ENCODE peak calls at places on chromosomes 2 and 18, in eight cellular contexts. One of them, this sample, is unnamed.

GRCh38 chr2:74499269-74499939 is at the start of gene LBX2:
- DNase-seq in endodermal cell: peak; percentile 84
- DNase-seq in CD8-positive, alpha-beta T cell: no peak
- DNase-seq in tibial nerve: no peak
- DNase-seq in body of pancreas: no peak
- DNase-seq in cardiac fibroblast: peak; percentile 33
- DNase-seq in fibroblast of pulmonary artery: peak; percentile 20
- DNase-seq in HFFc6: no peak
- DNase-seq in this sample: no peak

GRCh38 chr2:3470166-3470651 is 49.1 kb downstream of the ADI1 start:
- DNase-seq in fibroblast of pulmonary artery: peak; percentile 95
- DNase-seq in HFFc6: peak; percentile 88
- DNase-seq in CD8-positive, alpha-beta T cell: no peak
- DNase-seq in endodermal cell: no peak
- DNase-seq in cardiac fibroblast: peak; percentile 96
- DNase-seq in body of pancreas: peak; percentile 43
- DNase-seq in tibial nerve: peak; percentile 80
- DNase-seq in this sample: no peak

GRCh38 chr2:210593166-210593565 is 36.8 kb downstream of the CPS1 start:
- DNase-seq in fibroblast of pulmonary artery: peak; percentile 5
- DNase-seq in HFFc6: no peak
- DNase-seq in CD8-positive, alpha-beta T cell: no peak
- DNase-seq in cardiac fibroblast: no peak
- DNase-seq in body of pancreas: no peak
- DNase-seq in tibial nerve: no peak
- DNase-seq in endodermal cell: no peak
- DNase-seq in this sample: no peak

GRCh38 chr2:111122631-111123421 is 2.1 kb downstream of the BCL2L11 start:
- DNase-seq in HFFc6: peak; percentile 42
- DNase-seq in tibial nerve: peak; percentile 71
- DNase-seq in body of pancreas: peak; percentile 83
- DNase-seq in CD8-positive, alpha-beta T cell: peak; percentile 34
- DNase-seq in endodermal cell: peak; percentile 91
- DNase-seq in fibroblast of pulmonary artery: peak; percentile 93
- DNase-seq in cardiac fibroblast: peak; percentile 93
- DNase-seq in this sample: no peak

GRCh38 chr2:102418421-102418961 is 4.5 kb upstream of the IL18RAP start:
- DNase-seq in endodermal cell: no peak
- DNase-seq in fibroblast of pulmonary artery: peak; percentile 35
- DNase-seq in cardiac fibroblast: peak; percentile 29
- DNase-seq in body of pancreas: no peak
- DNase-seq in tibial nerve: no peak
- DNase-seq in HFFc6: no peak
- DNase-seq in CD8-positive, alpha-beta T cell: no peak
- DNase-seq in this sample: no peak

GRCh38 chr18:60090170-60090569 is 190.4 kb downstream of the PMAIP1 start:
- DNase-seq in endodermal cell: no peak
- DNase-seq in cardiac fibroblast: peak; percentile 8
- DNase-seq in HFFc6: no peak
- DNase-seq in fibroblast of pulmonary artery: peak; percentile 23
- DNase-seq in CD8-positive, alpha-beta T cell: no peak
- DNase-seq in tibial nerve: no peak
- DNase-seq in body of pancreas: no peak
- DNase-seq in this sample: no peak

GRCh38 chr2:199484927-199485326 is 27.2 kb upstream of the SATB2 start:
- DNase-seq in tibial nerve: no peak
- DNase-seq in endodermal cell: peak; percentile 74
- DNase-seq in body of pancreas: no peak
- DNase-seq in HFFc6: peak; percentile 18
- DNase-seq in cardiac fibroblast: no peak
- DNase-seq in CD8-positive, alpha-beta T cell: no peak
- DNase-seq in fibroblast of pulmonary artery: no peak
- DNase-seq in this sample: no peak

GRCh38 chr18:10792181-10792580 is 266.4 kb downstream of the NAPG start:
- DNase-seq in CD8-positive, alpha-beta T cell: no peak
- DNase-seq in HFFc6: no peak
- DNase-seq in cardiac fibroblast: peak; percentile 34
- DNase-seq in tibial nerve: no peak
- DNase-seq in endodermal cell: no peak
- DNase-seq in fibroblast of pulmonary artery: peak; percentile 33
- DNase-seq in body of pancreas: no peak
- DNase-seq in this sample: no peak

GRCh38 chr2:12755384-12755783 is 38.6 kb downstream of the TRIB2 start:
- DNase-seq in endodermal cell: peak; percentile 10
- DNase-seq in cardiac fibroblast: no peak
- DNase-seq in fibroblast of pulmonary artery: no peak
- DNase-seq in HFFc6: no peak
- DNase-seq in body of pancreas: no peak
- DNase-seq in tibial nerve: no peak
- DNase-seq in CD8-positive, alpha-beta T cell: no peak
- DNase-seq in this sample: no peak

GRCh38 chr18:53117851-53118250 is 777.9 kb downstream of the DCC start:
- DNase-seq in CD8-positive, alpha-beta T cell: no peak
- DNase-seq in HFFc6: no peak
- DNase-seq in tibial nerve: no peak
- DNase-seq in body of pancreas: no peak
- DNase-seq in endodermal cell: no peak
- DNase-seq in cardiac fibroblast: no peak
- DNase-seq in fibroblast of pulmonary artery: no peak
- DNase-seq in this sample: no peak

DNA sequence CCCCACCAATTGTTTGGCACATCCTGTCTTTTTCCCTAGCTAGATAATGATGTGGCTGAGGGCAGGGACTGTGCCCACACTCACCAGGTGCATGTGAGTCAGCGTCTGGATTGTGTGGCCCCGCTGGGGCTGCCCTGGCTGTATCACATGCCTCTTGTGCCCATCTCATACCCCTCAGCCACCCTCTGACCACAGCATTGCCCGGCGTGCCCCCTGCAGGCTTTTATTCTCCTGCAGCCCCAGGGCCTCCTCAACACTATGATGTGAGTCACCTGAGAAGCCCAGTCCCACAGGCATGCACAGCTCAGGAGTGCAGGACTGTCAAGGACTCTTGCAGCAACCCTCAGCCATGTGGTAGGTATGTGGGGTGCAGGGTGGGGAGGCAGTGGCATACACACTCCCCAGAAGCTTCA is 14.8 kb upstream of the STEAP3 start:
- DNase-seq in fibroblast of pulmonary artery: no peak
- DNase-seq in HFFc6: no peak
- DNase-seq in tibial nerve: no peak
- DNase-seq in cardiac fibroblast: no peak
- DNase-seq in CD8-positive, alpha-beta T cell: no peak
- DNase-seq in body of pancreas: no peak
- DNase-seq in endodermal cell: no peak
- DNase-seq in this sample: no peak
- TF ChIP-seq CTCF in fibroblast of pulmonary artery: no peak
- TF ChIP-seq CTCF in HFFc6: peak; percentile 22
- TF ChIP-seq CTCF in tibial nerve: no peak
- TF ChIP-seq CTCF in cardiac fibroblast: no peak
- TF ChIP-seq CTCF in CD8-positive, alpha-beta T cell: no peak
- TF ChIP-seq CTCF in body of pancreas: no peak
- TF ChIP-seq CTCF in endodermal cell: no peak
- TF ChIP-seq CTCF in this sample: no peak

GRCh38 chr2:27102329-27102728 is 15.8 kb downstream of the KHK start:
- DNase-seq in endodermal cell: no peak
- DNase-seq in tibial nerve: no peak
- DNase-seq in body of pancreas: no peak
- DNase-seq in CD8-positive, alpha-beta T cell: no peak
- DNase-seq in fibroblast of pulmonary artery: no peak
- DNase-seq in HFFc6: no peak
- DNase-seq in cardiac fibroblast: no peak
- DNase-seq in this sample: no peak

GRCh38 chr2:27099334-27099955 is 12.9 kb downstream of the KHK start:
- DNase-seq in body of pancreas: no peak
- DNase-seq in endodermal cell: no peak
- DNase-seq in HFFc6: no peak
- DNase-seq in CD8-positive, alpha-beta T cell: no peak
- DNase-seq in tibial nerve: no peak
- DNase-seq in cardiac fibroblast: no peak
- DNase-seq in fibroblast of pulmonary artery: no peak
- DNase-seq in this sample: no peak

GRCh38 chr2:27097341-27097740 is 10.8 kb downstream of the KHK start:
- DNase-seq in cardiac fibroblast: no peak
- DNase-seq in endodermal cell: no peak
- DNase-seq in body of pancreas: no peak
- DNase-seq in CD8-positive, alpha-beta T cell: no peak
- DNase-seq in HFFc6: no peak
- DNase-seq in fibroblast of pulmonary artery: no peak
- DNase-seq in tibial nerve: no peak
- DNase-seq in this sample: no peak

GRCh38 chr2:27096748-27097297 is 10.3 kb downstream of the KHK start:
- DNase-seq in fibroblast of pulmonary artery: no peak
- DNase-seq in cardiac fibroblast: no peak
- DNase-seq in CD8-positive, alpha-beta T cell: no peak
- DNase-seq in body of pancreas: no peak
- DNase-seq in HFFc6: no peak
- DNase-seq in endodermal cell: no peak
- DNase-seq in tibial nerve: no peak
- DNase-seq in this sample: no peak

DNA sequence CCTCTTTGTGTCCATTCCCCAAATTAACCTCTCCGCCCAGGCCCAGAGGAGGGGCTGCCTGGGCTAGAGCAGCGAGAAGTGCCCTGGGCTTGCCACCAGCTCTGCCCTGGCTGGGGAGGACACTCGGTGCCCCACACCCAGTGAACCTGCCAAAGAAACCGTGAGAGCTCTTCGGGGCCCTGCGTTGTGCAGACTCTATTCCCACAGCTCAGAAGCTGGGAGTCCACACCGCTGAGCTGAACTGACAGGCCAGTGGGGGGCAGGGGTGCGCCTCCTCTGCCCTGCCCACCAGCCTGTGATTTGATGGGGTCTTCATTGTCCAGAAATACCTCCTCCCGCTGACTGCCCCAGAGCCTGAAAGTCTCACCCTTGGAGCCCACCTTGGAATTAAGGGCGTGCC is 13.5 kb downstream of the KHK start:
- DNase-seq in HFFc6: no peak
- DNase-seq in CD8-positive, alpha-beta T cell: no peak
- DNase-seq in fibroblast of pulmonary artery: no peak
- DNase-seq in body of pancreas: no peak
- DNase-seq in endodermal cell: no peak
- DNase-seq in cardiac fibroblast: no peak
- DNase-seq in tibial nerve: no peak
- DNase-seq in this sample: no peak
- TF ChIP-seq CTCF in HFFc6: no peak
- TF ChIP-seq CTCF in CD8-positive, alpha-beta T cell: no peak
- TF ChIP-seq CTCF in fibroblast of pulmonary artery: no peak
- TF ChIP-seq CTCF in body of pancreas: no peak
- TF ChIP-seq CTCF in endodermal cell: no peak
- TF ChIP-seq CTCF in cardiac fibroblast: no peak
- TF ChIP-seq CTCF in tibial nerve: no peak
- TF ChIP-seq CTCF in this sample: no peak

GRCh38 chr2:174076948-174077347 is 111.8 kb upstream of the SP3 start:
- DNase-seq in cardiac fibroblast: no peak
- DNase-seq in body of pancreas: no peak
- DNase-seq in endodermal cell: no peak
- DNase-seq in CD8-positive, alpha-beta T cell: no peak
- DNase-seq in fibroblast of pulmonary artery: no peak
- DNase-seq in tibial nerve: no peak
- DNase-seq in HFFc6: no peak
- DNase-seq in this sample: no peak

GRCh38 chr2:174074831-174075230 is 109.7 kb upstream of the SP3 start:
- DNase-seq in fibroblast of pulmonary artery: no peak
- DNase-seq in cardiac fibroblast: no peak
- DNase-seq in CD8-positive, alpha-beta T cell: no peak
- DNase-seq in tibial nerve: no peak
- DNase-seq in endodermal cell: no peak
- DNase-seq in body of pancreas: no peak
- DNase-seq in HFFc6: no peak
- DNase-seq in this sample: no peak

GRCh38 chr2:174072857-174073256 is 107.7 kb upstream of the SP3 start:
- DNase-seq in body of pancreas: no peak
- DNase-seq in endodermal cell: no peak
- DNase-seq in cardiac fibroblast: no peak
- DNase-seq in tibial nerve: no peak
- DNase-seq in HFFc6: no peak
- DNase-seq in CD8-positive, alpha-beta T cell: no peak
- DNase-seq in fibroblast of pulmonary artery: no peak
- DNase-seq in this sample: no peak

GRCh38 chr2:174078275-174078674 is 113.1 kb upstream of the SP3 start:
- DNase-seq in fibroblast of pulmonary artery: peak; percentile 40
- DNase-seq in endodermal cell: no peak
- DNase-seq in cardiac fibroblast: peak; percentile 46
- DNase-seq in HFFc6: peak; percentile 11
- DNase-seq in body of pancreas: no peak
- DNase-seq in CD8-positive, alpha-beta T cell: no peak
- DNase-seq in tibial nerve: no peak
- DNase-seq in this sample: no peak

DNA sequence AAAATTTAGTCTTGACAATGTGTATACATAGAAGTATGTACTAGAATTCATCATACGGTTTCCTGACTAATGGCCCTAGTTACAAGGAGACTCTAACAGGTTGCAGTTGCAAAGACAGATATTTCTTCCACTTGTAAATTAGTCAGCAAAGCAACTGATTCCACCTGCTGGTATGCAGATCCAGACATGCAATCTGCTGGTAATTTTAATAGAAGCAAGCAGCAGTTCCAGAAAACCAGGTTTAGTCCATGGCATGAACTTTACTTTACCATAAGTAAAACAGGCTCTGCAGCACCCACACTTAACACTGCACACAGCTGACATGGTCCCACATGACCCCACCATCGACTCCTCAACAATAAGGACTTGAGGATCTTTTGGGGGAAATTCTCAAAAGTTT is 110.9 kb upstream of the SP3 start:
- DNase-seq in HFFc6: no peak
- DNase-seq in endodermal cell: no peak
- DNase-seq in body of pancreas: no peak
- DNase-seq in tibial nerve: no peak
- DNase-seq in fibroblast of pulmonary artery: no peak
- DNase-seq in cardiac fibroblast: no peak
- DNase-seq in CD8-positive, alpha-beta T cell: no peak
- DNase-seq in this sample: no peak
- TF ChIP-seq CTCF in HFFc6: no peak
- TF ChIP-seq CTCF in endodermal cell: no peak
- TF ChIP-seq CTCF in body of pancreas: no peak
- TF ChIP-seq CTCF in tibial nerve: no peak
- TF ChIP-seq CTCF in fibroblast of pulmonary artery: no peak
- TF ChIP-seq CTCF in cardiac fibroblast: no peak
- TF ChIP-seq CTCF in CD8-positive, alpha-beta T cell: no peak
- TF ChIP-seq CTCF in this sample: no peak

DNA sequence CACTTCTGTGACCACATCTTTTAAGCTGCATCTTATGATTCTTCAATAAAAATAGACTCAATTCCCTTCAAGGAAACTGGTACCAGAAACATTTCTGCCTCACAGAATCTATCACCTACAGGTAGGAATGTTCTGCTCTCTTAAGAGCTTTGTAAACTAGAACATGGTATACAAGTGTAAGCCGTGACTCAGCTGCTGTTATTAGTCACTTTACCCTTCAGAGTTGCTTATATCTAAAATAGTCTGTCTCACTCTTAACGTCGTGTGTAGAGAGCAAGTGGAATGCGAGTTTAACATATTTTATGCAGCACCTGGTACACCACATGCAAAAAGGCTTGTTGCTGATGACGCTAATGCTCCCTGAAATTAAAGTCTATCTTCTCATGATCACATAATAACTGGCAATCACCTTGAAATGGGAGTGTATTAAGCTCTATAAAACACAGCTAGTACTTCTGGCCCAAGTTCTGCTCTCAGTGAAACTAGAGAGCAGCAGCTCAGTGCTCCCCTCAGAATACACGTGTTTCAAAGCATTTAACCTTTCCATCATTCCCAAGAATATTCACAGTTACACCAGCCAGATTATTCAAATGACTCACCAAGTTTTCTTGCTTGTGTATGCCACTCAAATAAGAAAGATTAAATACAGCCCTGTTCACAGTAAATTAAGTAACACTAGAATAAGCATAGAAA is 420.0 kb downstream of the ZEB2 start:
- DNase-seq in body of pancreas: no peak
- DNase-seq in HFFc6: peak; percentile 89
- DNase-seq in CD8-positive, alpha-beta T cell: no peak
- DNase-seq in tibial nerve: no peak
- DNase-seq in cardiac fibroblast: peak; percentile 44
- DNase-seq in fibroblast of pulmonary artery: peak; percentile 70
- DNase-seq in endodermal cell: no peak
- DNase-seq in this sample: no peak
- TF ChIP-seq CTCF in body of pancreas: no peak
- TF ChIP-seq CTCF in HFFc6: peak; percentile 79
- TF ChIP-seq CTCF in CD8-positive, alpha-beta T cell: no peak
- TF ChIP-seq CTCF in tibial nerve: no peak
- TF ChIP-seq CTCF in cardiac fibroblast: peak; percentile 59
- TF ChIP-seq CTCF in fibroblast of pulmonary artery: peak; percentile 31
- TF ChIP-seq CTCF in endodermal cell: peak; percentile 46
- TF ChIP-seq CTCF in this sample: no peak